ENCODE peak calls at places on chromosomes 16 and 17, in five cellular contexts. H is AG04449, P is NCI-H510A treated with DMSO at 0.1 percent for 48 hours, S is ovary, N is amygdala. W is an unnamed sample.
A peak's percentile ranks its signal among the peaks of the same experiment; 100 is the strongest.

GRCh38 chr17:39144414-39144813 is 7.0 kb downstream of the PLXDC1 start:
- DNase-seq in H (no peak), P (peak; percentile 15), N (no peak), S (peak; percentile 82), W (peak; percentile 82)

GRCh38 chr17:74778960-74779359 is 2.8 kb upstream of the NAT9 start:
- DNase-seq in S (no peak), P (no peak), H (no peak), N (no peak), W (no peak)

GRCh38 chr17:17494499-17495447 is 1.4 kb downstream of the RASD1 start:
- DNase-seq in H (no peak), S (peak; percentile 57), P (peak; percentile 34), N (no peak), W (no peak)

GRCh38 chr16:57361384-57361783 is 2.8 kb downstream of the CCL22 start:
- DNase-seq in S (no peak), H (no peak), P (no peak), N (no peak), W (no peak)

GRCh38 chr17:549197-550040 is 165.2 kb downstream of the VPS53 start:
- DNase-seq in P (no peak), S (no peak), H (no peak), N (no peak), W (peak; percentile 65)

GRCh38 chr17:56203430-56203829 is 50.2 kb downstream of the ANKFN1 start:
- DNase-seq in S (no peak), N (no peak), P (no peak), H (no peak), W (peak; percentile 49)

GRCh38 chr16:12758031-12758669 is 45.5 kb downstream of the CPPED1 start:
- DNase-seq in P (no peak), S (no peak), N (no peak), H (no peak), W (no peak)

GRCh38 chr17:27797390-27798091 is 2.8 kb downstream of the NOS2 start:
- DNase-seq in P (no peak), H (no peak), S (no peak), N (no peak), W (no peak)

GRCh38 chr16:4006441-4006989 is 109.7 kb downstream of the ADCY9 start:
- DNase-seq in N (no peak), P (no peak), S (no peak), H (no peak), W (no peak)

GRCh38 chr17:8709006-8709405 is 35.6 kb downstream of the CCDC42 start:
- DNase-seq in N (no peak), H (no peak), S (no peak), P (no peak), W (no peak)

GRCh38 chr17:36598951-36599401 is 2.4 kb upstream of the MRM1 start:
- DNase-seq in N (no peak), P (no peak), S (no peak), H (no peak), W (no peak)

GRCh38 chr17:41464682-41465081 is 2.5 kb downstream of the KRT32 start:
- DNase-seq in S (peak; percentile 46), P (no peak), H (peak; percentile 88), N (no peak), W (peak; percentile 92)

GRCh38 chr17:80924111-80924806 is 67.4 kb upstream of the CHMP6 start:
- DNase-seq in P (no peak), H (no peak), N (no peak), S (no peak), W (no peak)

GRCh38 chr17:14307560-14308024 is 6.7 kb downstream of the HS3ST3B1 start:
- DNase-seq in P (no peak), H (peak; percentile 56), S (no peak), N (no peak), W (peak; percentile 88)

GRCh38 chr17:81295678-81296381 is 723 bp upstream of the SLC38A10 start:
- DNase-seq in S (no peak), N (no peak), H (no peak), P (peak; percentile 42), W (peak; percentile 43)

GRCh38 chr16:57022445-57022844 is 33.1 kb downstream of the NLRC5 start:
- DNase-seq in P (no peak), H (no peak), N (no peak), S (no peak), W (no peak)

GRCh38 chr17:80615311-80615710 is 70.7 kb downstream of the RPTOR start:
- DNase-seq in S (no peak), H (no peak), P (no peak), N (no peak), W (no peak)

GRCh38 chr17:2101448-2102257 is 46.8 kb downstream of the HIC1 start:
- DNase-seq in P (no peak), H (no peak), N (no peak), S (no peak), W (no peak)

GRCh38 chr17:73430848-73431247 is 119.0 kb upstream of the CDC42EP4 start:
- DNase-seq in H (no peak), P (peak; percentile 80), N (no peak), S (no peak), W (no peak)

GRCh38 chr17:1034652-1035210 is 37.8 kb downstream of the TIMM22 start:
- DNase-seq in H (no peak), P (no peak), N (no peak), S (no peak), W (no peak)

GRCh38 chr17:81165246-81166032 is at the start of gene PVALEF:
- DNase-seq in N (no peak), P (no peak), S (no peak), H (no peak), W (no peak)

GRCh38 chr16:4465977-4466779 is 8.2 kb downstream of the NMRAL1 start:
- DNase-seq in H (no peak), P (no peak), N (no peak), S (no peak), W (no peak)

GRCh38 chr17:17387461-17388362 is 84.5 kb downstream of the NT5M start:
- DNase-seq in N (no peak), H (no peak), S (no peak), P (peak; percentile 94), W (no peak)

GRCh38 chr17:47704116-47704515 is 10.2 kb downstream of the TBKBP1 start:
- DNase-seq in N (no peak), P (no peak), S (no peak), H (no peak), W (no peak)

GRCh38 chr16:28105954-28106353 is 42.4 kb upstream of the GSG1L start:
- DNase-seq in H (no peak), P (no peak), N (no peak), S (no peak), W (no peak)

GRCh38 chr16:24189941-24190340 is 66.2 kb upstream of the CACNG3 start:
- DNase-seq in H (no peak), S (no peak), P (no peak), N (no peak), W (no peak)